ENCODE peak calls at places on chromosome 7, in six cellular contexts. One of them, this sample, is unnamed.

GRCh38 chr7:157476201-157476600 is 139.4 kb downstream of the DNAJB6 start:
- DNase-seq in cardiac fibroblast: no peak
- DNase-seq in kidney epithelial cell: no peak
- DNase-seq in HFFc6: no peak
- DNase-seq in cardiac muscle cell: no peak
- DNase-seq in tibial nerve: no peak
- DNase-seq in this sample: no peak

GRCh38 chr7:47371733-47372368 is 210.1 kb downstream of the TNS3 start:
- DNase-seq in cardiac fibroblast: peak; percentile 56
- DNase-seq in kidney epithelial cell: peak; percentile 50
- DNase-seq in cardiac muscle cell: peak; percentile 81
- DNase-seq in HFFc6: no peak
- DNase-seq in tibial nerve: peak; percentile 42
- DNase-seq in this sample: no peak

GRCh38 chr7:69457912-69458491 is 140.3 kb upstream of the AUTS2 start:
- DNase-seq in cardiac fibroblast: peak; percentile 11
- DNase-seq in cardiac muscle cell: peak; percentile 31
- DNase-seq in HFFc6: no peak
- DNase-seq in tibial nerve: peak; percentile 16
- DNase-seq in kidney epithelial cell: no peak
- DNase-seq in this sample: no peak

GRCh38 chr7:33982425-33982786 is 77.1 kb downstream of the BMPER start:
- DNase-seq in tibial nerve: no peak
- DNase-seq in cardiac fibroblast: peak; percentile 60
- DNase-seq in cardiac muscle cell: peak; percentile 37
- DNase-seq in HFFc6: peak; percentile 63
- DNase-seq in kidney epithelial cell: no peak
- DNase-seq in this sample: no peak

GRCh38 chr7:155725073-155725346 is 80.5 kb downstream of the RBM33 start:
- DNase-seq in tibial nerve: no peak
- DNase-seq in cardiac muscle cell: no peak
- DNase-seq in kidney epithelial cell: no peak
- DNase-seq in cardiac fibroblast: no peak
- DNase-seq in HFFc6: no peak
- DNase-seq in this sample: no peak

GRCh38 chr7:127250312-127251047 is 2.3 kb downstream of the GRM8 start:
- DNase-seq in HFFc6: no peak
- DNase-seq in cardiac fibroblast: no peak
- DNase-seq in cardiac muscle cell: no peak
- DNase-seq in kidney epithelial cell: no peak
- DNase-seq in tibial nerve: no peak
- DNase-seq in this sample: no peak

GRCh38 chr7:111198255-111198654 is 107.3 kb downstream of the LRRN3 start:
- DNase-seq in cardiac fibroblast: peak; percentile 91
- DNase-seq in kidney epithelial cell: peak; percentile 95
- DNase-seq in HFFc6: peak; percentile 98
- DNase-seq in cardiac muscle cell: no peak
- DNase-seq in tibial nerve: peak; percentile 31
- DNase-seq in this sample: no peak

GRCh38 chr7:44930921-44931320 is 45.6 kb upstream of the PURB start:
- DNase-seq in kidney epithelial cell: no peak
- DNase-seq in cardiac fibroblast: no peak
- DNase-seq in HFFc6: no peak
- DNase-seq in cardiac muscle cell: no peak
- DNase-seq in tibial nerve: no peak
- DNase-seq in this sample: no peak

GRCh38 chr7:114645451-114645850 is 230.8 kb downstream of the FOXP2 start:
- DNase-seq in cardiac muscle cell: no peak
- DNase-seq in cardiac fibroblast: no peak
- DNase-seq in HFFc6: no peak
- DNase-seq in tibial nerve: no peak
- DNase-seq in kidney epithelial cell: no peak
- DNase-seq in this sample: no peak

GRCh38 chr7:76430836-76431235 is 6.1 kb downstream of the ZP3 start:
- DNase-seq in cardiac fibroblast: no peak
- DNase-seq in kidney epithelial cell: no peak
- DNase-seq in tibial nerve: no peak
- DNase-seq in HFFc6: no peak
- DNase-seq in cardiac muscle cell: no peak
- DNase-seq in this sample: no peak

GRCh38 chr7:45237788-45238461 is 80.3 kb downstream of the RAMP3 start:
- DNase-seq in tibial nerve: no peak
- DNase-seq in kidney epithelial cell: no peak
- DNase-seq in cardiac muscle cell: no peak
- DNase-seq in cardiac fibroblast: no peak
- DNase-seq in HFFc6: no peak
- DNase-seq in this sample: no peak

GRCh38 chr7:18013936-18014335 is 13.7 kb downstream of the PRPS1L1 start:
- DNase-seq in kidney epithelial cell: no peak
- DNase-seq in HFFc6: peak; percentile 3
- DNase-seq in cardiac muscle cell: no peak
- DNase-seq in cardiac fibroblast: peak; percentile 67
- DNase-seq in tibial nerve: no peak
- DNase-seq in this sample: no peak

GRCh38 chr7:18016547-18017444 is 10.8 kb downstream of the PRPS1L1 start:
- DNase-seq in tibial nerve: no peak
- DNase-seq in cardiac fibroblast: peak; percentile 12
- DNase-seq in cardiac muscle cell: no peak
- DNase-seq in HFFc6: no peak
- DNase-seq in kidney epithelial cell: no peak
- DNase-seq in this sample: no peak

GRCh38 chr7:18020138-18020715 is 7.4 kb downstream of the PRPS1L1 start:
- DNase-seq in kidney epithelial cell: no peak
- DNase-seq in HFFc6: no peak
- DNase-seq in tibial nerve: peak; percentile 14
- DNase-seq in cardiac fibroblast: peak; percentile 55
- DNase-seq in cardiac muscle cell: no peak
- DNase-seq in this sample: no peak

GRCh38 chr7:18018296-18019205 is 9.1 kb downstream of the PRPS1L1 start:
- DNase-seq in cardiac muscle cell: no peak
- DNase-seq in tibial nerve: no peak
- DNase-seq in kidney epithelial cell: no peak
- DNase-seq in cardiac fibroblast: no peak
- DNase-seq in HFFc6: no peak
- DNase-seq in this sample: no peak

DNA sequence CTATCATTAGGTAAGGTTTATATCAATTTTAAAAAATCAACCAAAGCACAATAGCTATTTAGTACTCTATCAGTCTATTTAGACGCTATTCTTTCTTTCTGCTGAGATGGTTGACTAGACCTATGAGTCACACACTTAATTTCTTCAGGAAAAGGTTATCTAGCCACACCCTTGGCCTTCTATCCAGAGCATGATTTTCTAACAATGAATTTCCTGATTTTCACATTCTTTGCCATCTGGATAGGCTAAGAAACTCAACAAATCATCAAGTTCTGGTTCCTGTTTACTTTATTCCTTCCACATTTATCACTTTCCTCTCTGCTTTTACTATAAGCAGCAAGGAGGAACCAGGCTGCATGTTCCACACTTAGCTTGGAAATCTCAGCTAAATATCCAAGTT is 8.1 kb downstream of the PRPS1L1 start:
- DNase-seq in kidney epithelial cell: peak; percentile 41
- DNase-seq in HFFc6: peak; percentile 31
- DNase-seq in cardiac muscle cell: no peak
- DNase-seq in cardiac fibroblast: peak; percentile 88
- DNase-seq in tibial nerve: no peak
- DNase-seq in this sample: no peak
- TF ChIP-seq CTCF in kidney epithelial cell: no peak
- TF ChIP-seq CTCF in HFFc6: no peak
- TF ChIP-seq CTCF in cardiac muscle cell: no peak
- TF ChIP-seq CTCF in cardiac fibroblast: no peak
- TF ChIP-seq CTCF in tibial nerve: no peak
- TF ChIP-seq CTCF in this sample: no peak

DNA sequence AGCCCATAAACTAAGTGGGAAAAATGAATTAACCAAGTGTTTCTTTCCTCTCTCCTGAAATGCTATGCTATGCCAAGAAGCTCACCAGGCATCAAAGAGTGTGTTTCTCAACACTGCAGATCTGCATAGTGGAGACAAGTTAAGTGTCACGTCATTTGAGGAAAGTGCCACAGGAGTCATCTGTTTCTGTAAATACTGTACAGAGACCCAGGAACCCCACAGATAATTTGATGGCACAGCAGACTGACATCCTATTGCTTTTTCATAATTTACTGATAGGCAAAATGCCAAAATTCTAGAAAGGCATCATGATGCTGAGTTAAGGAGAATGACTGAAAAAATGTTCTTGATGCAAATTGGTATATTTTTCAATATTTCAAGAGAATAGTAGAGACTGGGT is 124.3 kb downstream of the NRCAM start:
- DNase-seq in HFFc6: no peak
- DNase-seq in cardiac muscle cell: no peak
- DNase-seq in cardiac fibroblast: no peak
- DNase-seq in tibial nerve: no peak
- DNase-seq in kidney epithelial cell: no peak
- DNase-seq in this sample: no peak
- TF ChIP-seq CTCF in HFFc6: no peak
- TF ChIP-seq CTCF in cardiac muscle cell: no peak
- TF ChIP-seq CTCF in cardiac fibroblast: no peak
- TF ChIP-seq CTCF in tibial nerve: no peak
- TF ChIP-seq CTCF in kidney epithelial cell: no peak
- TF ChIP-seq CTCF in this sample: no peak

GRCh38 chr7:121304259-121304658 is 24.5 kb upstream of the WNT16 start:
- DNase-seq in cardiac muscle cell: no peak
- DNase-seq in cardiac fibroblast: no peak
- DNase-seq in kidney epithelial cell: no peak
- DNase-seq in HFFc6: no peak
- DNase-seq in tibial nerve: no peak
- DNase-seq in this sample: no peak

GRCh38 chr7:121305109-121305508 is 23.7 kb upstream of the WNT16 start:
- DNase-seq in kidney epithelial cell: no peak
- DNase-seq in HFFc6: peak; percentile 16
- DNase-seq in tibial nerve: no peak
- DNase-seq in cardiac fibroblast: peak; percentile 28
- DNase-seq in cardiac muscle cell: no peak
- DNase-seq in this sample: no peak

GRCh38 chr7:121302214-121302745 is 26.5 kb upstream of the WNT16 start:
- DNase-seq in kidney epithelial cell: no peak
- DNase-seq in tibial nerve: no peak
- DNase-seq in cardiac muscle cell: no peak
- DNase-seq in HFFc6: peak; percentile 81
- DNase-seq in cardiac fibroblast: no peak
- DNase-seq in this sample: no peak

GRCh38 chr7:121301441-121302213 is 27.2 kb upstream of the WNT16 start:
- DNase-seq in cardiac muscle cell: no peak
- DNase-seq in cardiac fibroblast: peak; percentile 13
- DNase-seq in tibial nerve: no peak
- DNase-seq in HFFc6: no peak
- DNase-seq in kidney epithelial cell: no peak
- DNase-seq in this sample: no peak

DNA sequence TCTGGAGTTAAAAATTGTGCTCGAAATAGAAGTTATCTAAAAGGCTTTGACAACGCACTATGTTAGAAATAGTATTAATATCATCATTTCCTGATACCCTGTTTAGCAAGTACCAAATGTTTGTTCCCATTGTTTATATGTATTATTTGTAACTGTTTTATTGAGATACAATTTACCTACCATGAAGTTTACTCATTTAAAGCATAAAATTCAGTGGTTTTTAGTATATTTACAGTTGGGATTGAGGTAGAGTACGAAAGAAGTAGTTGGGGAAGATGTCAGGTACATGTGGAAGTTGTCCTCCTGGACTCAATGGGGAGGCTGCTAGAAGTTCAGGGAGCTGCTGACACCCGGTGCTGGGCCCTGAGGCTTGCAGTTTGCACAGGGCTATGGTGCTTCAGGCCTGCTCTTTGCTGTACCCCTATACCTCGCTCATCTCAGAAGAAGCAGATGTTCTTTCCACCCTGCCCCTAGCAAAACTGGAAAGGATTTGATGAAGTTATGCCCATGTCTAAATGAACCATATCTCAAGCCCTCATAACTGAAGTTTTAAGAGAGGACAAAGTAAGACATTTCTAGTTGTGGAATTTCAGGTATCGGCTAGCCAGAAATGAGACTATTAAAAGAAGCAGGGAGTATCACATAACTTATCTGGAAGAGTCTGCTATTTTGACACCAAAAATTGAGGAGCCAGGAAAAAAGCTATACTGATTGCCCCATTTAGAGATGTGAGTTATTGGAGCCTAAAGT is 25.2 kb upstream of the WNT16 start:
- DNase-seq in kidney epithelial cell: no peak
- DNase-seq in cardiac muscle cell: no peak
- DNase-seq in cardiac fibroblast: no peak
- DNase-seq in HFFc6: no peak
- DNase-seq in tibial nerve: no peak
- DNase-seq in this sample: no peak
- TF ChIP-seq CTCF in kidney epithelial cell: no peak
- TF ChIP-seq CTCF in cardiac muscle cell: no peak
- TF ChIP-seq CTCF in cardiac fibroblast: no peak
- TF ChIP-seq CTCF in HFFc6: no peak
- TF ChIP-seq CTCF in tibial nerve: no peak
- TF ChIP-seq CTCF in this sample: no peak

GRCh38 chr7:150376560-150376959 is 2.6 kb upstream of the ZNF775 start:
- DNase-seq in cardiac fibroblast: no peak
- DNase-seq in tibial nerve: no peak
- DNase-seq in kidney epithelial cell: no peak
- DNase-seq in HFFc6: no peak
- DNase-seq in cardiac muscle cell: no peak
- DNase-seq in this sample: no peak

GRCh38 chr7:150379590-150380379 is 655 bp downstream of the ZNF775 start:
- DNase-seq in HFFc6: peak; percentile 19
- DNase-seq in tibial nerve: peak; percentile 28
- DNase-seq in kidney epithelial cell: no peak
- DNase-seq in cardiac fibroblast: no peak
- DNase-seq in cardiac muscle cell: no peak
- DNase-seq in this sample: no peak

GRCh38 chr7:150377116-150377979 is 1.8 kb upstream of the ZNF775 start:
- DNase-seq in cardiac muscle cell: no peak
- DNase-seq in cardiac fibroblast: no peak
- DNase-seq in tibial nerve: no peak
- DNase-seq in kidney epithelial cell: no peak
- DNase-seq in HFFc6: no peak
- DNase-seq in this sample: no peak

GRCh38 chr7:150378853-150379589 is at the start of gene ZNF775:
- DNase-seq in tibial nerve: peak; percentile 88
- DNase-seq in kidney epithelial cell: peak; percentile 67
- DNase-seq in HFFc6: peak; percentile 90
- DNase-seq in cardiac fibroblast: peak; percentile 96
- DNase-seq in cardiac muscle cell: peak; percentile 98
- DNase-seq in this sample: peak; percentile 98

GRCh38 chr7:150378115-150378852 is 846 bp upstream of the ZNF775 start:
- DNase-seq in tibial nerve: peak; percentile 35
- DNase-seq in HFFc6: peak; percentile 62
- DNase-seq in cardiac muscle cell: peak; percentile 68
- DNase-seq in kidney epithelial cell: peak; percentile 67
- DNase-seq in cardiac fibroblast: peak; percentile 83
- DNase-seq in this sample: no peak
- TF ChIP-seq CTCF in tibial nerve: no peak
- TF ChIP-seq CTCF in HFFc6: no peak
- TF ChIP-seq CTCF in cardiac muscle cell: peak; percentile 43
- TF ChIP-seq CTCF in kidney epithelial cell: peak; percentile 41
- TF ChIP-seq CTCF in cardiac fibroblast: peak; percentile 20
- TF ChIP-seq CTCF in this sample: peak; percentile 42